ENCODE peak calls at places on chromosomes 7 and 10, in eight cellular contexts. R, J, H, N, Q, T, K and G are unnamed samples.

GRCh38 chr7:41287559-41288335 is 415.1 kb downstream of the INHBA start:
- DNase-seq in K (no peak), R (no peak), T (peak), Q (no peak), J (no peak), H (no peak), N (no peak), G (no peak)

GRCh38 chr7:122383934-122384333 is 79.4 kb upstream of the FEZF1 start:
- DNase-seq in Q (no peak), N (no peak), J (no peak), T (no peak), H (no peak), K (no peak), R (no peak), G (no peak)

GRCh38 chr10:58367049-58367448 is 18.2 kb upstream of the TFAM start:
- DNase-seq in K (no peak), Q (no peak), R (no peak), N (no peak), H (no peak), J (no peak), T (no peak), G (no peak)

GRCh38 chr10:77073066-77073960 is 564.3 kb downstream of the KCNMA1 start:
- DNase-seq in K (no peak), T (no peak), N (peak), J (no peak), R (peak), H (no peak), Q (peak), G (no peak)

GRCh38 chr7:47815867-47816266 is 132.4 kb downstream of the PKD1L1 start:
- DNase-seq in T (no peak), N (no peak), H (no peak), J (no peak), R (no peak), K (no peak), Q (no peak), G (no peak)

GRCh38 chr7:91311844-91312243 is 47.6 kb downstream of the FZD1 start:
- DNase-seq in Q (peak), N (no peak), J (no peak), T (no peak), H (no peak), R (no peak), K (no peak), G (no peak)

GRCh38 chr10:125568156-125568555 is 114.8 kb downstream of the TEX36 start:
- DNase-seq in J (no peak), R (no peak), Q (no peak), H (no peak), K (no peak), N (no peak), T (no peak), G (no peak)

GRCh38 chr10:107067843-107068242 is 96.7 kb downstream of the SORCS1 start:
- DNase-seq in J (no peak), T (no peak), R (no peak), H (no peak), K (no peak), Q (no peak), N (no peak), G (no peak)

GRCh38 chr10:108208038-108208437 is 1043.5 kb upstream of the SORCS1 start:
- DNase-seq in Q (no peak), K (no peak), R (no peak), H (no peak), N (no peak), T (no peak), J (no peak), G (no peak)

GRCh38 chr10:131725736-131726459 is 174.9 kb upstream of the PPP2R2D start:
- DNase-seq in K (no peak), Q (no peak), H (no peak), T (peak), J (no peak), R (no peak), N (no peak), G (no peak)

GRCh38 chr10:16310440-16310839 is 126.4 kb upstream of the PTER start:
- DNase-seq in T (no peak), Q (no peak), J (no peak), K (no peak), N (no peak), R (no peak), H (no peak), G (no peak)

GRCh38 chr7:22842383-22842903 is 19.8 kb upstream of the TOMM7 start:
- DNase-seq in T (no peak), Q (no peak), K (no peak), H (no peak), R (no peak), N (no peak), J (no peak), G (no peak)

GRCh38 chr7:30770936-30771858 is at the start of gene MINDY4:
- DNase-seq in J (peak), K (peak), N (peak), Q (peak), H (no peak), R (peak), T (peak), G (no peak)

GRCh38 chr10:101619983-101620382 is 31.9 kb downstream of the DPCD start:
- DNase-seq in K (no peak), R (no peak), H (no peak), N (no peak), T (no peak), Q (no peak), J (no peak), G (no peak)

GRCh38 chr10:14330390-14331071 is at the start of gene FRMD4A:
- DNase-seq in Q (no peak), J (no peak), R (no peak), N (no peak), T (peak), H (no peak), K (no peak), G (no peak)

GRCh38 chr7:158683541-158683940 is 21.1 kb downstream of the NCAPG2 start:
- DNase-seq in Q (no peak), N (peak), H (no peak), T (no peak), J (no peak), K (no peak), R (no peak), G (no peak)

GRCh38 chr7:12529971-12530710 is 40.4 kb upstream of the SCIN start:
- DNase-seq in H (no peak), N (no peak), T (no peak), R (no peak), K (no peak), Q (no peak), J (no peak), G (no peak)

DNA sequence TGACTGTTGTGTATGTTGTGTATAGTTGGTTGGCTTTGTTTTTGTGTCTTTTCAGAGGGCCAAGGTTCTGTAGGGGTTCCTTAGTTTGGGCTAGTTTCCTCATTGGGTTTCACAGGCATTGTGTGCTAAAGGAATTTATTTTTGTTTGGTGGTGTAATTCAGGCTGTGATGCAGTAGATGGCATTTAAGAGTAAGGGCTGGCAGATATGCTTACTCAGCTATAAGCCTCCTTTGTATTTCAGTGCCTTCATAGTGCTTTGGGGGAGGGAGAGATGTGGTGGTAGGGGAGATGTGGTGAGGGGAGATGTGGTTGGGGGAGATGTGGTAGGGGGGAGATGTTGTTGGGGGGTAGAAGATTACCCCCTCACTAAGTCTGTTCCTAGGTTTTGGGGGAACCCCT is 91.7 kb downstream of the SLC25A40 start:
- DNase-seq in N (peak), R (no peak), T (no peak), K (no peak), Q (no peak), J (no peak), H (peak), G (no peak)
- TF ChIP-seq CTCF in N (peak), R (no peak), T (no peak), K (peak), Q (no peak), J (no peak), H (peak), G (peak)

DNA sequence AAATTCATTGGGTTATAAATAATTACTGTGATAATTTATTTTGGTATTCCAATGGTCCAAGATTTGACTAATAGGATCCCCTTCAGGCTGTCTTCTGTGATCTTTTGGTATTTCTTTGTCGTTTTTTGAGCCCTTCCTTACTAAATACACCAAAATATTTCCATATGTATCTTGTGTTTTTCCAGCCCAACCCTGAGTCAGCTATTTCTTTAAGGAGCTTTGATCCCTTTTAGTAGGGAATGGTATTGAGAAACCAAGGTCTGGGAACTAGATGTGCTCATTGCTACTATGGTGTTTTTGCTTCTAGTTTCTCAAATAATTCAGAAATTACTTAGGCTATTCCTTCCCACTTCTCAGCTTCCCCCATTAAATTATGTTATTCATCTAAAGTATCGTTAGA is 15.3 kb downstream of the NHLRC2 start:
- DNase-seq in N (no peak), K (no peak), T (no peak), Q (no peak), J (no peak), R (no peak), H (no peak), G (no peak)
- TF ChIP-seq CTCF in N (no peak), K (no peak), T (no peak), Q (no peak), J (no peak), R (no peak), H (no peak), G (no peak)

DNA sequence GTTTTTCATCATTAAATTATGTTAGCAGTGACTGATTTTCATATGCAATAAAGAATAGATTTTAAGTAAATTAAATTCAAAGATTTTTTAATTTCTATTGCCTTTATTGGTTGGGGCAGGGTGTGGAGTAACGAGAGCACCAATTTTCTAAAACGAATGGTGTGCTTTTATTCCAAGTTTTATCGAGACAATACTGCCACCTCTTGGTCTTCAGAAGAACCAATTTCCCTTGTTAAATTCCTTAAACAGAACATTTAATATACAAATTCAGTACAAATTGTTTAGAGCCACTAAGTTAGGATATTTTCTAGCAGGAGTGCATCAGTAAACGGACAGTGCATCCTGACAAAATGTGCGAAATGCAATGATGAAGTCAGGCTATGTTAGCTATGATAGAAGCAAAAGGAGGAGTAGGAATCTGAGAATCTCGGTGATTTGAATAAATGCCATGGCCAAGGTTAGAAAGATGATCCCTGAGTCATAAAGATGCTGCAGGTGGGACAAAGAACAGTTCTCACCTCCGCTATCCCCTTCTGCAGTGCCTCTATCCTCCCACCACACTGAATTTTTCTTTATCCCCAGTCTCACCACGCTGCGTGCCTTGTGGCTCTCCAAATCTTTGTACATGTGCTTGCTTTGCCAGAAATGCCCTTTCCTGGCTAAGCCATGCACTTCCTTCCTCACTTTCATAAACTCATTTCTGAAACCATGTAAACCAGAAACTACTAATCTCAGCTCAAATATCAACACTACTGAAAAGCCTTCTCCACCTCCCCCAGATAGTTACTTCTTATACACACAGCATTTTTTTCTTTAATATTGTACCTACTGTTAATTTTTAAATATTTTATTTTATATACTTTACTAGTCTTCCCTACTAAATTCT is 31.9 kb upstream of the AGBL3 start:
- DNase-seq in J (peak), K (peak), H (peak), R (no peak), Q (no peak), N (peak), T (no peak), G (no peak)
- TF ChIP-seq CTCF in J (peak), K (peak), H (peak), R (peak), Q (peak), N (peak), T (peak), G (peak)

DNA sequence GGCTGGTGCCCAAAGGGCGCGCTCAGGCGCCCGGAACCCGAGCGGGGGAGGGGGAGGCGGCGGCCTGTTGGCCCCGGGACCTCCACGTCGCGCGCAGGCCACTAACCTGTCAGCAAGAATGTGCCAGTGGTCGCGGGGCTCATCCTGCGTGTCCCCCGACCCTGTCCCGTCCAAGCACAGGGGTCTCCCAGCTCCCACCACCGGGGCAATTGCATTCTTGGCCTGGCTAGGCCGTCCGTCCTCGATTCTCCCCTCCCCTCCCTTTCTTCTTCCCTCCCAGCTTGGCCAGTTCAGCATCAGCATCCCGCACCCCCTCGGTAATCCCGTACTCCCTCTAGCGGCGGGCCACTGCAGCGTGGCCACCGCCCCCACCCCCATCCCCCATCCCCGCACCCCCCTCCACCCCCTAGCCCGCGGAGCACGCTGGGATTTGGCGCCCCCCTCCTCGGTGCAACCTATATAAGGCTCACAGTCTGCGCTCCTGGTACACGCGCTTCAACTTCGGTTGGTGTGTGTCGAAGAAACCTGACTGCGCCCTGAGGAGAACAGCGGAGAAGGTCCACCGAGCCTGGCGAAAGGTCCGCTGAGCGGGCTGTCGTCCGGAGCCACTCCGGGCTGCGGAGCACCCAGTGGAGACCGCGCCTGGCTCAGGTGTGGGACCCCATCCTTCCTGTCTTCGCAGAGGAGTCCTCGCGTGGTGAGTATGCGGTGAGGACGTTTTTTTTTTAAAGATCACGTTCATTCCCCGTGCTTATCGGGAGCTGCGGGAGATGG is at the start of gene SGCE:
- DNase-seq in H (peak), R (peak), Q (peak), T (peak), J (peak), K (peak), N (peak), G (peak)
- TF ChIP-seq CTCF in H (no peak), R (peak), Q (peak), T (peak), J (peak), K (peak), N (peak), G (peak)